ENCODE peak calls at places on chromosomes 3 and 15, in five cellular contexts. X is midbrain; I is stimulated activated CD8-positive, alpha-beta memory T cell treated with anti-CD3 and anti-CD28 coated beads, Interleukin-12 subunit alpha, Interleukin-12 subunit beta, amount 100 ng/mL, for 4 hours; Z is activated CD4-positive, alpha-beta T cell treated with anti-CD3 and anti-CD28 coated beads, Interleukin-2, amount 50 U/mL, for 48 hours; M is NCI-H1105. N is an unnamed sample.

GRCh38 chr3:86982883-86983282 is 8.1 kb downstream of the VGLL3 start:
- DNase-seq in Z (no peak), M (no peak), X (no peak), I (no peak), N (peak)

GRCh38 chr3:150362515-150363302 is 45.4 kb upstream of the TSC22D2 start:
- DNase-seq in X (no peak), M (no peak), Z (no peak), I (no peak), N (no peak)

GRCh38 chr15:43911235-43911661 is 84.4 kb downstream of the WDR76 start:
- DNase-seq in X (peak), M (no peak), Z (no peak), I (no peak), N (peak)

GRCh38 chr3:131142580-131142979 is 115.9 kb downstream of the NEK11 start:
- DNase-seq in I (no peak), X (peak), Z (no peak), M (no peak), N (no peak)

GRCh38 chr3:149646181-149646766 is 11.6 kb downstream of the WWTR1 start:
- DNase-seq in M (no peak), Z (no peak), X (no peak), I (no peak), N (peak)

GRCh38 chr3:16906679-16907078 is 21.9 kb downstream of the PLCL2 start:
- DNase-seq in I (no peak), X (no peak), M (no peak), Z (no peak), N (peak)

GRCh38 chr3:187955076-187955952 is 198.6 kb upstream of the LPP start:
- DNase-seq in I (no peak), Z (no peak), X (no peak), M (no peak), N (peak)

GRCh38 chr3:126142652-126143051 is 37.7 kb downstream of the ALDH1L1 start:
- DNase-seq in I (no peak), M (no peak), Z (no peak), X (no peak), N (no peak)

GRCh38 chr3:9247361-9248231 is 1.9 kb downstream of the SRGAP3 start:
- DNase-seq in Z (no peak), M (no peak), X (no peak), I (no peak), N (no peak)

GRCh38 chr15:65525622-65526021 is 4.6 kb upstream of the HACD3 start:
- DNase-seq in M (peak), X (peak), I (no peak), Z (no peak), N (no peak)

GRCh38 chr15:65303687-65304392 is 637 bp upstream of the RNU5B-1 start:
- DNase-seq in X (peak), I (no peak), M (peak), Z (peak), N (peak)

GRCh38 chr15:99440551-99441426 is 125.0 kb upstream of the MEF2A start:
- DNase-seq in M (peak), Z (peak), I (no peak), X (no peak), N (no peak)

GRCh38 chr15:47383801-47384200 is 333.5 kb upstream of the SEMA6D start:
- DNase-seq in I (no peak), M (no peak), Z (no peak), X (no peak), N (no peak)

GRCh38 chr3:116179091-116179490 is 266.2 kb downstream of the LSAMP start:
- DNase-seq in I (no peak), Z (no peak), M (no peak), X (no peak), N (peak)

GRCh38 chr3:149534671-149535394 is 60.3 kb downstream of the TM4SF4 start:
- DNase-seq in M (peak), X (peak), I (no peak), Z (no peak), N (peak)

GRCh38 chr3:82353281-82354171 is 592.1 kb upstream of the GBE1 start:
- DNase-seq in Z (no peak), I (no peak), X (no peak), M (peak), N (no peak)

GRCh38 chr3:186517218-186517617 is 27.0 kb downstream of the CRYGS start:
- DNase-seq in I (no peak), M (no peak), X (no peak), Z (peak), N (no peak)

GRCh38 chr3:114775395-114775794 is 371.7 kb downstream of the ZBTB20 start:
- DNase-seq in I (no peak), Z (no peak), X (no peak), M (no peak), N (peak)

GRCh38 chr3:52395503-52395865 is 49.4 kb downstream of the SEMA3G start:
- DNase-seq in M (no peak), Z (no peak), X (no peak), I (no peak), N (no peak)

GRCh38 chr15:77295446-77295845 is 124.5 kb downstream of the PEAK1 start:
- DNase-seq in X (no peak), Z (no peak), M (no peak), I (no peak), N (peak)

GRCh38 chr15:24764375-24765171 is 89.0 kb downstream of the NPAP1 start:
- DNase-seq in X (no peak), M (no peak), Z (no peak), I (no peak), N (no peak)

GRCh38 chr3:184335291-184335660 is 2.1 kb upstream of the FAM131A start:
- DNase-seq in M (peak), Z (no peak), X (no peak), I (no peak), N (no peak)

GRCh38 chr15:57881361-57881760 is 174.8 kb downstream of the POLR2M start:
- DNase-seq in X (no peak), Z (no peak), M (no peak), I (no peak), N (peak)

GRCh38 chr3:149376728-149377407 is 581 bp downstream of the TM4SF1 start:
- DNase-seq in I (no peak), Z (no peak), X (no peak), M (no peak), N (peak)

GRCh38 chr3:12303998-12304397 is 15.1 kb downstream of the PPARG start:
- DNase-seq in I (no peak), Z (no peak), X (no peak), M (no peak), N (no peak)

GRCh38 chr3:120441776-120442175 is 9.0 kb downstream of the FSTL1 start:
- DNase-seq in X (no peak), Z (no peak), M (no peak), I (no peak), N (no peak)

GRCh38 chr15:80081390-80081789 is 21.9 kb downstream of the ZFAND6 start:
- DNase-seq in Z (no peak), X (no peak), I (no peak), M (no peak), N (no peak)

GRCh38 chr15:45048784-45049631 is 26.0 kb downstream of the SORD start:
- DNase-seq in M (no peak), I (no peak), Z (no peak), X (peak), N (no peak)

GRCh38 chr3:185161761-185162160 is 8.9 kb upstream of the C3orf70 start:
- DNase-seq in M (no peak), X (no peak), Z (no peak), I (no peak), N (no peak)

GRCh38 chr15:55110446-55110845 is 86.3 kb downstream of the RSL24D1 start:
- DNase-seq in I (no peak), X (no peak), Z (no peak), M (no peak), N (no peak)

GRCh38 chr3:153284282-153284938 is 122.4 kb downstream of the RAP2B start:
- DNase-seq in Z (peak), X (peak), I (peak), M (no peak), N (peak)

GRCh38 chr15:69713726-69714559 is 261.3 kb downstream of the RPLP1 start:
- DNase-seq in X (no peak), Z (peak), M (no peak), I (peak), N (no peak)